ENCODE peak calls at places on chromosome 20, in seven cellular contexts. T is HFFc6; X is glutamatergic neuron; F is CD4-positive, alpha-beta T cell; K is OCI-LY7; J is transverse colon; R is endothelial cell. D is an unnamed sample.

GRCh38 chr20:60921021-60921622 is 330.9 kb upstream of the CDH4 start:
- DNase-seq in T (no peak), X (no peak), F (no peak), K (no peak), J (no peak), R (no peak), D (no peak)

GRCh38 chr20:8082025-8082424 is 50.0 kb upstream of the PLCB1 start:
- DNase-seq in T (peak; percentile 5), X (no peak), F (no peak), K (peak; percentile 11), J (no peak), R (no peak), D (no peak)

GRCh38 chr20:45459606-45460005 is 9.9 kb upstream of the WFDC2 start:
- DNase-seq in T (peak; percentile 18), X (no peak), F (no peak), K (no peak), J (no peak), R (no peak), D (no peak)

GRCh38 chr20:9409981-9410380 is 104.4 kb upstream of the LAMP5 start:
- DNase-seq in T (peak; percentile 79), X (no peak), F (no peak), K (no peak), J (no peak), R (no peak), D (no peak)

GRCh38 chr20:16128538-16129106 is 444.6 kb downstream of the KIF16B start:
- DNase-seq in T (no peak), X (no peak), F (no peak), K (no peak), J (no peak), R (no peak), D (no peak)

GRCh38 chr20:46130534-46130933 is 12.4 kb downstream of the CD40 start:
- DNase-seq in T (no peak), X (no peak), F (no peak), K (no peak), J (no peak), R (no peak), D (no peak)

GRCh38 chr20:62929051-62929538 is 2.8 kb upstream of the DIDO1 start:
- DNase-seq in T (peak; percentile 21), X (peak; percentile 73), F (peak; percentile 34), K (no peak), J (peak; percentile 81), R (peak; percentile 80), D (no peak)

GRCh38 chr20:57772349-57772964 is 62.6 kb upstream of the PMEPA1 start:
- DNase-seq in T (peak; percentile 69), X (no peak), F (peak; percentile 45), K (no peak), J (no peak), R (no peak), D (no peak)

GRCh38 chr20:50611128-50611810 is 80.1 kb downstream of the RIPOR3 start:
- DNase-seq in T (no peak), X (no peak), F (no peak), K (no peak), J (no peak), R (no peak), D (no peak)

GRCh38 chr20:54020868-54021267 is 49.5 kb downstream of the BCAS1 start:
- DNase-seq in T (no peak), X (no peak), F (no peak), K (no peak), J (no peak), R (no peak), D (no peak)
- TF ChIP-seq CTCF in T (no peak), X (no peak), F (no peak), K (no peak), J (no peak), R (no peak), D (no peak)

GRCh38 chr20:51710503-51710902 is 57.7 kb downstream of the ATP9A start:
- DNase-seq in T (no peak), X (no peak), F (no peak), K (no peak), J (no peak), R (no peak), D (no peak)

GRCh38 chr20:51713213-51713598 is 55.0 kb downstream of the ATP9A start:
- DNase-seq in T (no peak), X (no peak), F (no peak), K (no peak), J (no peak), R (no peak), D (no peak)

GRCh38 chr20:51715028-51715872 is 52.9 kb downstream of the ATP9A start:
- DNase-seq in T (no peak), X (no peak), F (no peak), K (no peak), J (no peak), R (no peak), D (no peak)

GRCh38 chr20:51711426-51711825 is 56.8 kb downstream of the ATP9A start:
- DNase-seq in T (no peak), X (no peak), F (no peak), K (no peak), J (no peak), R (no peak), D (no peak)

DNA sequence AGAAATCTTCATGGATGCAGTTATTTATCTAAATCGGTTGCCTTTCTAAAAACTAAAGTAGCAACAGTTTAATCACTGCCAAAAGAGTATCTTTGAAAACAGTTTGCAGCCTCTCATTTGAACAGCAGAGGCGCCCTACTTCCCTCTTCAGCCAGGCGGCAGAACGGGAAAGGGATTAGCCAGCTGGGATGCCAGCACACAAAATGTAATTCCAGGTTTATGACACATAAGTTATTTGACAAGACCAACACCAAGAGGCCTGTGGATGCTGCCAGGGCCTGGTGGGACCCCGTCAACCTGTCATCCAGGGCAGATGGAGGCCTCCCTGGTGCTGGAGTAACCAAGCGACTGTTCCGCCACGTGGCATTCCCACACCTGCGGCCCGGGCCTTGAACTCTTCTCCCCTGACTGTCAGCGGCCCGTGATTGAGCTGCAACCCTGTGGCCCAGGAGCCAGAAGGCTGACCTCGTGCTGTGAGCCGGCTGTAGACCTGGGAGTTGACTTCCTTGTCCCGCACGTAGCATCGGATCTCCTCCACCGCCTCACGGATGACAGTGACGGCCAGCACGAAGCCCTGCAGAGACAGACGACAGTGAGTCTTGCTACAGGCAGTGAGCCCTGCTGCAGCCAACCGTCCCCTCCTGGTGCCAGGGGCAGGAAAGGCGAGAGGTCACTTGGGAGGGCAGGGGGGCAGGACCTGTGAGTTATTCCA is 55.5 kb downstream of the ATP9A start:
- DNase-seq in T (peak; percentile 16), X (peak; percentile 36), F (no peak), K (no peak), J (no peak), R (peak; percentile 31), D (no peak)
- TF ChIP-seq CTCF in T (peak; percentile 56), X (peak; percentile 46), F (no peak), K (peak; percentile 73), J (peak; percentile 37), R (peak; percentile 28), D (peak; percentile 73)

GRCh38 chr20:17611540-17612286 is 41.8 kb downstream of the DSTN start:
- DNase-seq in T (peak; percentile 58), X (peak; percentile 58), F (no peak), K (peak; percentile 14), J (peak; percentile 53), R (no peak), D (peak; percentile 84)
- TF ChIP-seq CTCF in T (peak; percentile 72), X (peak; percentile 55), F (peak; percentile 35), K (peak; percentile 5), J (peak; percentile 55), R (peak; percentile 60), D (peak; percentile 36)

DNA sequence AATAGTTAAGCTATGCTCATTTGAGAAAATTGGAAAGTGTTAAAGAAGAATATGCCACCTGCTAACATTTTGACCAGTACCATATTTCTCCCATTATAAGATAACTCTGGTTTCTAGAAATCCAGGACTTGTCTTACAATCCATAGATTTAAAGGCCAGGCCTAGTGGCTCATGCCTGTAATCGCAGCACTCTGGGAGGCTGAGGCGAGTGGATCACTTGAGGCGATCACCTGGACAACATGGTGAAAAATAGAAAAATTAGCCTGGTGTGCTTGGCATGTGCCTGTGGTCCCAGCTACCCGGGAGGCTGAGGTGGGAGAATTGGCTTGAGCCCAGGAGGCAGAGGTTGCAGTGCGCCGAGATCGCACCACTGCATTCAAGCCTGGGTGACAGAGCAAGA is 26.7 kb upstream of the MAPRE1 start:
- DNase-seq in T (no peak), X (no peak), F (no peak), K (no peak), J (no peak), R (no peak), D (no peak)
- TF ChIP-seq CTCF in T (peak; percentile 10), X (peak; percentile 58), F (no peak), K (no peak), J (no peak), R (no peak), D (no peak)

D was measured in osteocyte.